ENCODE peak calls at places on chromosome 12, in four cellular contexts. T is A549, Q is HepG2, W is GM12878. I is an unnamed sample.

GRCh38 chr12:27109339-27110023 is 27.1 kb upstream of the C12orf71 start:
- DNase-seq in W (no peak), Q (no peak), T (no peak), I (no peak)

GRCh38 chr12:50224026-50224692 is 57.0 kb upstream of the CERS5 start:
- DNase-seq in T (peak), W (no peak), Q (peak), I (peak)

GRCh38 chr12:93060666-93061413 is 131.7 kb upstream of the EEA1 start:
- DNase-seq in T (no peak), W (peak), Q (peak), I (no peak)

GRCh38 chr12:48865441-48866290 is at the start of gene RND1:
- DNase-seq in Q (peak), T (peak), W (peak), I (peak)

GRCh38 chr12:110501378-110501721 is 561 bp downstream of the VPS29 start:
- DNase-seq in W (no peak), Q (peak), T (peak), I (no peak)

GRCh38 chr12:107355612-107356011 is 262.3 kb upstream of the CRY1 start:
- DNase-seq in Q (peak), T (no peak), W (no peak), I (no peak)

GRCh38 chr12:5388581-5389535 is 43.0 kb upstream of the NTF3 start:
- DNase-seq in Q (no peak), T (no peak), W (no peak), I (no peak)

GRCh38 chr12:96047621-96048211 is 12.3 kb upstream of the LTA4H start:
- DNase-seq in W (peak), Q (peak), T (peak), I (peak)

GRCh38 chr12:33825986-33826602 is 196.2 kb upstream of the ALG10 start:
- DNase-seq in Q (no peak), T (no peak), W (no peak), I (no peak)

GRCh38 chr12:100926669-100927248 is 132.2 kb downstream of the ANO4 start:
- DNase-seq in T (no peak), Q (peak), W (no peak), I (peak)

GRCh38 chr12:3491938-3492867 is 1.2 kb downstream of the PRMT8 start:
- DNase-seq in Q (peak), T (peak), W (no peak), I (peak)

GRCh38 chr12:107221909-107222308 is 128.6 kb upstream of the CRY1 start:
- DNase-seq in T (no peak), Q (no peak), W (no peak), I (no peak)

GRCh38 chr12:46342562-46343033 is 30.0 kb downstream of the SLC38A2 start:
- DNase-seq in W (no peak), Q (peak), T (no peak), I (peak)

GRCh38 chr12:9721394-9722092 is 11.4 kb downstream of the CLECL1 start:
- DNase-seq in T (peak), W (peak), Q (peak), I (no peak)
- H3K4me3 ChIP-seq in T (peak), W (peak), Q (no peak), I (no peak)

GRCh38 chr12:11812558-11813421 is 163.3 kb downstream of the ETV6 start:
- DNase-seq in Q (peak), T (no peak), W (no peak), I (peak)
- TF ChIP-seq POLR2A in Q (no peak), T (no peak), W (peak), I (no peak)

DNA sequence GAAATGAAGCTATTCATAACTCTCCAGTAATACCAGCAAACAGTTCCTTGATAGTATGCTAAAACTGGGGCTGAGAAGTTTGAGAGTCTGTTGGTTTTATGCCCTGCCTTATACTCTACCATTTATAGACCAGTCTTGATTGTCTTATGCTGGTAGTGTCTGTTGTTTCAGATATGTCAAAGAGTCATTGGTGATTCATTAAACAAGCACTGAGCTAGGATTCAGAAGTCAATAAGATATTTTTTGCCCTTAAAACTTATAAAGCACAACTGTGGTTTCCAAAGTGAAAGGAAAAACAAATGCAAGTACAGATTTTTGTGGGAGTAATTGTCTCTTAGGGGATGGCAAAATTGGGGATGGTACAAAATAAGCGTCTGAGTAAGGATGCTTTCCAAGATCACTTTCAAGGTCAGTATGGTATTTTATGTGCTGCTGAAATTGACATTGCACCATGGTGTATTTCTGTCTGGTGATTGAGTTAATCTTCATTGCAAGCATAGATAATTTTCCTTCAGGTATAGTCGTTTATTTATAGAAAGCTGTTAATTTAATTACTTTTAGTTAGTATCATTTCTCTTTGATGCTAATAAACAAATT is 289.5 kb upstream of the E2F7 start:
- DNase-seq in W (no peak), Q (no peak), T (no peak), I (no peak)
- TF ChIP-seq MAX in W (no peak), Q (no peak), T (no peak), I (no peak)

GRCh38 chr12:123062682-123063426 is 82.4 kb downstream of the ARL6IP4 start:
- DNase-seq in W (no peak), T (peak), Q (peak), I (peak)

GRCh38 chr12:123063535-123063934 is 83.1 kb downstream of the ARL6IP4 start:
- DNase-seq in T (peak), W (no peak), Q (peak), I (peak)

GRCh38 chr12:123064885-123065619 is 84.6 kb downstream of the ARL6IP4 start:
- DNase-seq in Q (no peak), T (no peak), W (no peak), I (no peak)

GRCh38 chr12:123065666-123066457 is 85.0 kb downstream of the PITPNM2 start:
- DNase-seq in T (no peak), W (no peak), Q (no peak), I (no peak)

GRCh38 chr12:123064356-123064755 is 83.9 kb downstream of the ARL6IP4 start:
- DNase-seq in T (no peak), Q (no peak), W (no peak), I (no peak)
- H3K4me3 ChIP-seq in T (no peak), Q (no peak), W (no peak), I (no peak)

GRCh38 chr12:52151153-52151858 is 40.5 kb downstream of the KRT80 start:
- DNase-seq in T (no peak), W (no peak), Q (no peak), I (no peak)

GRCh38 chr12:52149651-52150241 is 42.1 kb downstream of the KRT80 start:
- DNase-seq in Q (no peak), T (no peak), W (no peak), I (no peak)

GRCh38 chr12:52152905-52153317 is 38.9 kb downstream of the KRT80 start:
- DNase-seq in W (no peak), T (no peak), Q (no peak), I (no peak)

GRCh38 chr12:52149182-52149641 is 42.6 kb downstream of the KRT80 start:
- DNase-seq in Q (no peak), T (no peak), W (no peak), I (no peak)

DNA sequence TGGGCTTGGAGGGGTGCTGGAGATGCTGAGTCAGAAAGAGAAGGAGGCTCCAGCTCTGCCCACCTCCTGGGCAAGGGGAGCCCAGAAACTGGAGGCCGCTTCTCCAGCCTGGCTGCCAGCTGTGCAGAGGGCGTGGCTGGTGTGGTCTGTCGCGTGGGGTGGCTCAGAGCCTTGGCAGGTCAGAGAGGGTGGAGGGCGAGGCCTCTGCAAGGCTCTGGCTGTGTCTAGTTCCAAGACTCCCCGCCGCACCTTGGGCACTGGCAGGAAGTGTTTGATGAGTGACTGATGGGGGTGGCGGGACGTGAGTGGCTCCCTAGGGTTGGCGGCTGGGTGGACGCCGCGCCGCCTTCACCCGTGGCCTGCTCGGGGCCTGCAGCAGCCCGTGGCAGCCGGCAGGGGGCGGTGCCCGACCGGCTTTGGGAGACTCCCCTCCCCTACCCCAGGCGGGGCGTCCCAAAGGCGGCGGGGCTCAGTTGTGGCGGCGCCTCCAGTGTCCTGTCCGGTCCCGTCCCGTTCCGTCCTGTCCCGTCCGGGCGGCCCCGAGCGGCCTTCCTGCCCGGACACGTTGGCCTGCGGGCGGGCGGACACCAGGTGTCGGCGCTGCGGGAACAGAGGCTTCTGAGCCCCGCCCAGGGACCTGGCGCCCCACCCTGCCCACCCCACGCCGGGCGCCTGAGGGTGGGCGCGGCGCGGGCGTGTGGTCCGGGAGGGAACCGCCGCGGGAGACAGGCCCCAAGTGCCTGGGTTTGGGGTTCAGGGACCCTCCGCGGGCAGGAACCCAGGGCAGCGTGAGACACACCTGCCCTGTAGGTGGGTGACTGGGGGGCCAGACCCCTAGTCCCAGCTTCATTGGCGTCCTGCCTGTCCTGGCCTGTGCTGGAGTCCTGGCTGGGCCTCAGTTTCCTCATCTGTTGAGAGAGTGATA is 39.7 kb downstream of the KRT80 start:
- DNase-seq in T (peak), Q (no peak), W (no peak), I (peak)
- TF ChIP-seq POLR2A in T (peak), Q (no peak), W (no peak), I (no peak)

GRCh38 chr12:124109760-124110159 is 136.7 kb downstream of the ZNF664 start:
- DNase-seq in T (peak), W (peak), Q (no peak), I (peak)
- TF ChIP-seq MAX in T (no peak), W (no peak), Q (no peak), I (peak)

DNA sequence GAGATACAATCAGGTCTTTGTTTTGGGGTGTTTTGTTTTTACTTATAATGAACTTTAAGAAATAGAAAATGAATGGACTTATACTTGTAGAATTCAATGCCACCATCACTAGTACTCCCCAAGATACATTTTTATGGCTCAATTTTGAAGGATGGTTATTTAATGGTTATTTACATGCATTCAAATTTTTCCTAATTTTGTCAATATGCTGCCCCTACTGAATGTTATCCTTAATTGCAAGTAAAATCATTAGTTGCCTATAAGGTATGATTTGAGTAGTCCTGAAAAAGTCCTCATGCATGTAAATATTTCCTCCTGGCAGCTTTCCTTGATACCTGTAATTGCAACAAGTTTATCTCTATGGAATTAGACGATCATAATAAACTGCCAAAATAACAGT is 391.2 kb downstream of the BCAT1 start:
- DNase-seq in Q (no peak), W (no peak), T (no peak), I (no peak)
- H3K4me3 ChIP-seq in Q (no peak), W (no peak), T (no peak), I (no peak)

I was measured in NB4.